ENCODE peak calls at places on chromosomes 3 and 15, in eight cellular contexts. J is neural crest cell; C is brain microvascular endothelial cell; I is PC-9; V is CD8-positive, alpha-beta T cell; X is colonic mucosa; B is HFFc6; E is endothelial cell. F is an unnamed sample.

GRCh38 chr3:42477696-42478095 is 24.7 kb upstream of the VIPR1 start:
- DNase-seq in J (no peak), C (no peak), I (no peak), V (no peak), X (no peak), B (no peak), E (no peak), F (no peak)

GRCh38 chr15:95663156-95663831 is 667.2 kb upstream of the NR2F2 start:
- DNase-seq in J (no peak), C (peak; percentile 71), I (no peak), V (no peak), X (no peak), B (peak; percentile 67), E (no peak), F (no peak)

GRCh38 chr3:48268381-48268935 is 27.6 kb downstream of the ZNF589 start:
- DNase-seq in J (no peak), C (no peak), I (peak; percentile 79), V (peak; percentile 74), X (peak; percentile 88), B (no peak), E (no peak), F (peak; percentile 74)

GRCh38 chr3:37591130-37591865 is 270.4 kb upstream of the CTDSPL start:
- DNase-seq in J (no peak), C (no peak), I (no peak), V (no peak), X (peak; percentile 26), B (no peak), E (no peak), F (no peak)

GRCh38 chr3:29281265-29282228 is 676 bp downstream of the RBMS3 start:
- DNase-seq in J (peak; percentile 29), C (peak; percentile 39), I (no peak), V (no peak), X (no peak), B (peak; percentile 41), E (peak; percentile 18), F (no peak)

GRCh38 chr3:48502728-48503168 is 1.2 kb downstream of the SHISA5 start:
- DNase-seq in J (no peak), C (no peak), I (no peak), V (no peak), X (no peak), B (no peak), E (no peak), F (no peak)

GRCh38 chr15:76298986-76299385 is 12.3 kb downstream of the ETFA start:
- DNase-seq in J (no peak), C (no peak), I (no peak), V (no peak), X (no peak), B (no peak), E (no peak), F (no peak)

GRCh38 chr3:191473766-191474198 is 12.8 kb downstream of the PYDC2 start:
- DNase-seq in J (no peak), C (no peak), I (no peak), V (no peak), X (no peak), B (peak; percentile 35), E (no peak), F (no peak)

GRCh38 chr3:115996420-115997108 is 373.3 kb downstream of the GAP43 start:
- DNase-seq in J (no peak), C (peak; percentile 45), I (no peak), V (no peak), X (no peak), B (no peak), E (no peak), F (no peak)

GRCh38 chr15:77456746-77457618 is 36.3 kb downstream of the HMG20A start:
- DNase-seq in J (no peak), C (no peak), I (no peak), V (no peak), X (no peak), B (no peak), E (no peak), F (no peak)

GRCh38 chr3:8606666-8607065 is 37.9 kb downstream of the SSUH2 start:
- DNase-seq in J (no peak), C (no peak), I (no peak), V (no peak), X (no peak), B (no peak), E (no peak), F (no peak)

GRCh38 chr3:126845910-126846309 is 137.0 kb upstream of the PLXNA1 start:
- DNase-seq in J (no peak), C (no peak), I (no peak), V (no peak), X (no peak), B (no peak), E (no peak), F (no peak)

GRCh38 chr3:129310111-129310601 is 31.5 kb downstream of the HMCES start:
- DNase-seq in J (no peak), C (no peak), I (peak; percentile 69), V (no peak), X (no peak), B (no peak), E (no peak), F (peak; percentile 29)

GRCh38 chr3:143090486-143090885 is 29.1 kb upstream of the CHST2 start:
- DNase-seq in J (no peak), C (no peak), I (no peak), V (no peak), X (no peak), B (no peak), E (no peak), F (no peak)

GRCh38 chr3:24185738-24186384 is 240.8 kb downstream of the NR1D2 start:
- DNase-seq in J (peak; percentile 16), C (peak; percentile 43), I (peak; percentile 12), V (no peak), X (peak; percentile 26), B (peak; percentile 53), E (peak; percentile 44), F (peak; percentile 43)

DNA sequence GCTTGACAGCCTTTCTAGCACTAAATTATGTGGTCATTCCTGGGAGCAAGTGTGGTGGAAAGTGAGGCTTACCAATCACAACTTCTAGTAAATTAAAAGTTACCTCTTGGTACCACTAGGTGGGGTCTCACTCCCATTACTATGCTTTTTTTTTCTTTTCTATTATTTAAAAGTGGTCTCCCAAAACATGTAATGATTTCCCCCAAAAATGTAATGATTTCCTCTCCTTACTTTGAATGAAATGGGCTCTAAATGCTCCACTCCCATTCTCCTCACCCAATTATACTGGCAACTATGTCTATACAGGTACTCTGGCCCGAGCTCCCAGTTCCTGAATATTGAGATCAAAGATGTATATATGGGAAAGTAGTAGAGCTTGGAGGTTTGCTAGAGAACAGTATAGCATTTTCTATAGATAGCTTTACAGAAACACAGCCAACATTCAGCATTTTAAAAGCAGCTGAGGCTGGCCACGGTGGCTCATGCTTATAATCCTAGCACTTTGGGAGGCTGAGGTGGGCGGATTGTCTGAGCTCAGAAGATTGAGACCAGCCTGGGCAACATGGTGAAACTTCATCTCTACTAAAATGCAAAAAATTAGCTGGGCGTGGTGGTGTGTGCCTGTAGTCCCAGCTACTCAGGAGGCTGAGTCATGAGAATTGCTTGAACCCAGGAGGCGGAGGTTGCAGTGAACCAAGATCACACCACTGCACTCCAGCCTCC is 70.9 kb downstream of the DCUN1D1 start:
- DNase-seq in J (no peak), C (no peak), I (no peak), V (no peak), X (no peak), B (peak; percentile 17), E (no peak), F (no peak)
- TF ChIP-seq CTCF in J (peak; percentile 74), C (peak; percentile 50), I (peak; percentile 83), V (peak; percentile 70), X (peak; percentile 32), B (peak; percentile 82), E (peak; percentile 81), F (peak; percentile 31)

GRCh38 chr3:136196401-136197158 is 445 bp upstream of the MSL2 start:
- DNase-seq in J (peak; percentile 99), C (peak; percentile 99), I (peak; percentile 100), V (peak; percentile 99), X (peak; percentile 99), B (peak; percentile 100), E (peak; percentile 98), F (peak; percentile 100)
- TF ChIP-seq CTCF in J (no peak), C (no peak), I (no peak), V (no peak), X (no peak), B (no peak), E (no peak), F (no peak)

DNA sequence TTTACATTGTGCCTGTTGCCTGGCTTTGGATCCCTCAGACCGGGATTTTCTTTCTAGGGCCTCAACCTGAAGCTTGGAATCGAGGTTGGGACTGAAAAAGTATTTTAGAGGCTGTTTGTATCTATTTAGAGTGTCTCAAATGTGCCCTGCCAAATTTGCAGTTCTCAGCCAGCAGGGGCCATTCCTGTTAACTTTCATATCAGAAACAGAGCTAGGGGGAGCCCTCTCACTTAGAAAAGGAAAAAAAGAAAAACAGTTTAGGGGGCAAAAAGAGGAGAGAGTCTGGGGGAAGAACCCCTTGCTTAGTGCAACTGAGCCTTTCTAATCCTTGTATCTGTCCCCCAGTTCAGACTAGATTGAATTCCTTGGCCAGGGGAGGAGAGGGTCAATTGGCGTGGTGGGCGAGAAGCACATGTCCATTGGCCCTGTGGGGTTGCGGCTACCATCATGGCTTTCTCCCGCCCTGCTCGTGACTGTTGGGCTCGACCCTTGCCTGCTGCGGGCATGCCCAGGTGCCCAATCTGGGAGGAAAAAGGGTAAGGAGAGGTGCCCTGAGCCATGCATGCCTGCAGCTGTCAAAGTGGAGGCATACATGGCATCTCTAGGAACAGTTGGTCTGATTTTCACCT is 101.6 kb downstream of the CFAP44 start:
- DNase-seq in J (no peak), C (no peak), I (no peak), V (no peak), X (no peak), B (no peak), E (no peak), F (no peak)
- TF ChIP-seq CTCF in J (peak; percentile 22), C (peak; percentile 56), I (peak; percentile 37), V (no peak), X (no peak), B (peak; percentile 53), E (no peak), F (no peak)

GRCh38 chr3:122355612-122356011 is 27.4 kb downstream of the MIX23 start:
- DNase-seq in J (no peak), C (no peak), I (no peak), V (no peak), X (no peak), B (no peak), E (no peak), F (no peak)

GRCh38 chr3:122358633-122359032 is 24.4 kb downstream of the MIX23 start:
- DNase-seq in J (no peak), C (no peak), I (no peak), V (no peak), X (no peak), B (no peak), E (no peak), F (no peak)

GRCh38 chr3:122357828-122358617 is 25.0 kb downstream of the MIX23 start:
- DNase-seq in J (no peak), C (no peak), I (no peak), V (no peak), X (no peak), B (no peak), E (no peak), F (no peak)

GRCh38 chr3:122353901-122354401 is 28.9 kb downstream of the CSTA start:
- DNase-seq in J (no peak), C (no peak), I (no peak), V (no peak), X (no peak), B (no peak), E (no peak), F (no peak)

DNA sequence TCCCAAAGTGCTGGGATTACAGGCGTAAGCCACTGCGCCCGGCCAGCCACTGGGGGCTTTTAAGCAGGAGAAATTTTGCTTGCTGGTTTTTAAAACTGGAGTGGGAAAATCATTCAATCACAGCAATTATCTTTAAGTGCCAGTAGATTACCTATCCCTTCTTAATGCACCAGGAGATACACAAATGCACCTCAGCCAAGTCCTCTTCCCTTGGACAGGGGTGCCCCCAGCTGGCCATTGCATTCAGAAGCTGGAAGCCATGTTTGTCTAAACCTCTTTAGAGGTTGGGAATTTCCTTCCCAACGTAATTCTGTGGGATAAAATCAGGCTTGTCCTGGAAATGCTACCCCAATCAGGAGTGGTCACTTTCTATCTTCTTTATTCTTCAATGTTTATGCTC is 26.6 kb downstream of the MIX23 start:
- DNase-seq in J (no peak), C (no peak), I (peak; percentile 55), V (peak; percentile 7), X (peak; percentile 79), B (peak; percentile 2), E (peak; percentile 48), F (peak; percentile 66)
- TF ChIP-seq CTCF in J (peak; percentile 54), C (peak; percentile 67), I (peak; percentile 67), V (no peak), X (peak; percentile 33), B (peak; percentile 58), E (no peak), F (peak; percentile 27)

F was measured in Calu3.